ENCODE peak calls at places on chromosomes 5 and 9, in eight cellular contexts. P, V, Y, Q, K, H, X and M are unnamed samples.

GRCh38 chr5:133627180-133627579 is 14.8 kb upstream of the FSTL4 start:
- DNase-seq in P (no peak), V (no peak), Y (no peak), Q (no peak), K (no peak), H (no peak), X (no peak), M (no peak)

GRCh38 chr9:27732494-27732893 is 159.2 kb upstream of the C9orf72 start:
- DNase-seq in P (no peak), V (no peak), Y (no peak), Q (no peak), K (no peak), H (no peak), X (no peak), M (no peak)

GRCh38 chr5:135443329-135443960 is 3.7 kb downstream of the DCANP1 start:
- DNase-seq in P (no peak), V (peak), Y (peak), Q (no peak), K (no peak), H (no peak), X (no peak), M (no peak)

GRCh38 chr9:89498845-89499480 is 1.1 kb upstream of the SEMA4D start:
- DNase-seq in P (peak), V (peak), Y (no peak), Q (no peak), K (no peak), H (no peak), X (no peak), M (no peak)

GRCh38 chr5:139912158-139912557 is 116.5 kb downstream of the PSD2 start:
- DNase-seq in P (no peak), V (no peak), Y (no peak), Q (no peak), K (no peak), H (no peak), X (no peak), M (no peak)

GRCh38 chr5:2797160-2797559 is 45.7 kb upstream of the IRX2 start:
- DNase-seq in P (no peak), V (no peak), Y (no peak), Q (peak), K (no peak), H (no peak), X (no peak), M (no peak)

GRCh38 chr5:40798012-40798855 is at the start of gene PRKAA1:
- DNase-seq in P (peak), V (peak), Y (peak), Q (peak), K (peak), H (peak), X (peak), M (peak)

GRCh38 chr9:136045595-136046554 is 49.2 kb downstream of the NACC2 start:
- DNase-seq in P (no peak), V (no peak), Y (no peak), Q (no peak), K (no peak), H (no peak), X (no peak), M (no peak)

GRCh38 chr9:76773051-76773450 is 8.8 kb downstream of the PCA3 start:
- DNase-seq in P (no peak), V (no peak), Y (no peak), Q (no peak), K (no peak), H (no peak), X (no peak), M (no peak)

GRCh38 chr9:130430232-130430631 is 14.5 kb upstream of the ASS1 start:
- DNase-seq in P (no peak), V (no peak), Y (no peak), Q (no peak), K (no peak), H (no peak), X (no peak), M (no peak)

GRCh38 chr5:172612771-172613170 is 28.3 kb upstream of the NEURL1B start:
- DNase-seq in P (no peak), V (no peak), Y (no peak), Q (no peak), K (no peak), H (no peak), X (no peak), M (no peak)

GRCh38 chr5:36946101-36946500 is 69.5 kb downstream of the NIPBL start:
- DNase-seq in P (no peak), V (no peak), Y (no peak), Q (no peak), K (no peak), H (no peak), X (no peak), M (no peak)

GRCh38 chr5:142981475-142981874 is 211.3 kb downstream of the ARHGAP26 start:
- DNase-seq in P (no peak), V (no peak), Y (no peak), Q (no peak), K (no peak), H (no peak), X (no peak), M (no peak)

GRCh38 chr5:176542596-176543427 is 5.6 kb upstream of the RNF44 start:
- DNase-seq in P (no peak), V (no peak), Y (peak), Q (peak), K (peak), H (peak), X (no peak), M (peak)

GRCh38 chr5:1478333-1478732 is 33.1 kb upstream of the SLC6A3 start:
- DNase-seq in P (no peak), V (no peak), Y (peak), Q (no peak), K (no peak), H (no peak), X (no peak), M (no peak)

GRCh38 chr5:124701873-124702272 is 44.6 kb downstream of the ZNF608 start:
- DNase-seq in P (no peak), V (no peak), Y (no peak), Q (no peak), K (no peak), H (no peak), X (no peak), M (no peak)

GRCh38 chr5:39598641-39599248 is 174.0 kb upstream of the DAB2 start:
- DNase-seq in P (no peak), V (no peak), Y (peak), Q (no peak), K (no peak), H (peak), X (no peak), M (no peak)

GRCh38 chr5:170697031-170697430 is 86.5 kb upstream of the GABRP start:
- DNase-seq in P (no peak), V (no peak), Y (no peak), Q (no peak), K (no peak), H (no peak), X (no peak), M (no peak)

GRCh38 chr5:170694911-170695310 is 88.6 kb upstream of the GABRP start:
- DNase-seq in P (no peak), V (no peak), Y (no peak), Q (no peak), K (no peak), H (no peak), X (no peak), M (no peak)

GRCh38 chr5:170693701-170694100 is 89.8 kb upstream of the GABRP start:
- DNase-seq in P (no peak), V (no peak), Y (no peak), Q (no peak), K (no peak), H (peak), X (no peak), M (no peak)

DNA sequence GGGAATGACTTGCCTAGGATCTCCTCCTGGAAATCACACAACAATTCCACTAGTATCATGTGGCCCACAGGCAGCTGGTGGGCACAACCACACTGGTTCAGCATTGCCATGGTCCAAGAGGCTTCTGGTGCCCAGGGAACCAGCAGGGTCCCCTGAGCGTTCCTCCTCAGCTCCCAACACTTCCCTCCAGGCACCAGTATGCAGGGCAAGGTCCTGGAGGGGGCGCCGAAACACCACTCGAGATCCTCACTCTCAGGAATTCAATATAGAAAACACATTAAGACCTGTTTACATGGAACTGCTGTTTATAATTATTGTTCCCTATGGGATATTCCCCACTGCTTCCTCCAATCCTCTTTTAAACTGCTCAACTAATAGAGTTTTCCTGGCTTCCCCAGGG is 91.9 kb upstream of the GABRP start:
- DNase-seq in P (no peak), V (no peak), Y (peak), Q (no peak), K (no peak), H (no peak), X (no peak), M (no peak)
- TF ChIP-seq CTCF in P (no peak), V (no peak), Y (peak), Q (no peak), K (no peak), H (no peak), X (no peak), M (no peak)

GRCh38 chr9:113511047-113511521 is 47.6 kb downstream of the RGS3 start:
- DNase-seq in P (peak), V (peak), Y (no peak), Q (peak), K (no peak), H (no peak), X (peak), M (no peak)
- H3K27ac ChIP-seq in P (peak), V (peak), Y (peak), Q (peak), K (no peak), H (no peak), X (peak), M (no peak)

DNA sequence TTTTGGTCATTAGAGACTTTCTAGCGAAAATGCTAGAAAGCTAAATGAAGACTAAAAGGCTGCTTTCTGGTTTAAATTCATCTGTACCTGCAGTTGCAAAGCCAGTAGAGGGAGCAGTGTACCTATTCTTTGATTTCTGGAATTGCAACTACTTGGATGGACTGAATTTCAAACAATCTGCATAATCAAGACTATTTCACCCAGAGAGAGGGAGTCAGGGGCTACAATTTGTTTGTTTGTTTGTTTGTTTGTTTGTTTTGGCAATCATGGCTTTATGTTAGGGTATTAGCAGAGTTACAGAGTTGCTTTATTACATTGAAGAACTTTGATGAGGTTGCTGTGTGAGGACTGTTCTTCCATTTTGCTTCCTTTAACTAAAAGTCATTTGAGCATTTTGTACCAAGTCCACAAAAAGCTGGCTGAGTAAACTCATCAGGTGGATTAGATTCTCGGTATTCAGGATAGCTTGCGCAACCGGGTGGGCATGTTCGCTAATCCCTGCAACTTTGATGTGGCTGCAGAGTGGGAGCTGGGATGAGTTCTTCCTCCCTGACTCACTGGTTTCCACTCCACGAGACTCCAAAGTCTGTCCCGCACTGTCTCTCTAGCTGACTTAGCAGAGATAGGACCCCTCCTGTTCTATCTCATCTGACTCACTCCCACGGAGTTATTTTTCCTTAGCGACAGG is 80.0 kb upstream of the TUT7 start:
- DNase-seq in P (no peak), V (no peak), Y (no peak), Q (no peak), K (no peak), H (peak), X (peak), M (peak)
- TF ChIP-seq CTCF in P (peak), V (no peak), Y (peak), Q (peak), K (peak), H (peak), X (peak), M (peak)

GRCh38 chr5:181051841-181052525 is 11.9 kb downstream of the BTNL9 start:
- DNase-seq in P (no peak), V (no peak), Y (no peak), Q (no peak), K (no peak), H (no peak), X (no peak), M (no peak)

GRCh38 chr5:181054138-181054537 is 14.1 kb downstream of the BTNL9 start:
- DNase-seq in P (no peak), V (no peak), Y (no peak), Q (no peak), K (no peak), H (no peak), X (no peak), M (no peak)

GRCh38 chr5:181052526-181052927 is 12.5 kb downstream of the BTNL9 start:
- DNase-seq in P (no peak), V (no peak), Y (no peak), Q (peak), K (no peak), H (no peak), X (peak), M (no peak)

GRCh38 chr5:181053760-181054122 is 13.7 kb downstream of the BTNL9 start:
- DNase-seq in P (no peak), V (no peak), Y (no peak), Q (peak), K (no peak), H (no peak), X (no peak), M (no peak)

GRCh38 chr5:181052928-181053759 is 13.1 kb downstream of the BTNL9 start:
- DNase-seq in P (peak), V (no peak), Y (no peak), Q (peak), K (no peak), H (peak), X (no peak), M (peak)
- H3K27ac ChIP-seq in P (no peak), V (no peak), Y (no peak), Q (peak), K (no peak), H (no peak), X (peak), M (no peak)

DNA sequence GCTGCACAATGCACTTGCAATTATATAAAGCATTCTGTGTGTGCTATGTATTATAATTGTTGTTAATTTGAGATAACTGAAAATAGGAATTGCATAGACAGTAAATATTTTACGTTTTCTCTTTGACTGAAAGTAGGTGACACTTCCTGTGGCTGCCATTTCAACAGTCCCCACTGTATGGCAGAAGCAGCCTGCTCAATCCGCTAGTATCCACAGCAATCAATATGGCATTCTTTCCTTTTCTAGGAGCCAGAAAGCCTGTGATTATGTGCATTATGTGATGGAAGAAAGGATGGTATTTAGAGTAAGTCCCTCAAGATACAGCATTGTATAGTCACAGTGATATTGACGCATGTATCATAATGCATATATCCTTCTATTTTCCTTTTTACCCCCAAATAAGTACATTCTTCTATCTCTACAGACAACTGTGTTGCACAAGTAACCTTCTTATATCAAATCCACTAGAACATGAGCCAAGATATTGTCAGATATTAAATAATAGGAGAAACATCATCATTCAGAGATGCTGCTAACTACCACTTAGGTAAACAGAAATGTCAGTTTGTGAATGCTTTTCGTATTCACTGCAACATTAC is 59.7 kb downstream of the CARTPT start:
- DNase-seq in P (no peak), V (no peak), Y (peak), Q (no peak), K (peak), H (peak), X (no peak), M (peak)
- TF ChIP-seq CTCF in P (no peak), V (no peak), Y (peak), Q (peak), K (peak), H (peak), X (peak), M (peak)

DNA sequence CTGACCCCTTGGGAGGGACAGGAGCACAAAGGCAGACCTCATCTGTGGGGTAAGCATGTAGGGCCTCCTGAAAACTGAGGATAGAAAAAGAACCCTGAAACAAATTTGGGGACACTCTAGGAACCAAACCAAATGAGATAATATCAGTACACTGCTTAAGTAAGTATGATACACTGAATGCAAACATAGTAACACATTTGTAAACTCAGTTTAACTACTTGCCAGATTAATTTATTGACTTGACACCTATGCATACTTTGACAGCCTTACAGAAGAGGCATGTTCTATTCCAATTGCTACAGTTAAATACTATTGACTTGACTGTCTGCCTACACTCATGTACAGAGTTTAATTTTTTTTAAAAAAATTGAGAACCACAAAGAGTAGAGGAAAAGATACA is 1070.8 kb upstream of the SEMA6A start:
- DNase-seq in P (no peak), V (no peak), Y (no peak), Q (no peak), K (no peak), H (no peak), X (no peak), M (no peak)
- H3K27ac ChIP-seq in P (no peak), V (no peak), Y (no peak), Q (no peak), K (no peak), H (no peak), X (no peak), M (no peak)

DNA sequence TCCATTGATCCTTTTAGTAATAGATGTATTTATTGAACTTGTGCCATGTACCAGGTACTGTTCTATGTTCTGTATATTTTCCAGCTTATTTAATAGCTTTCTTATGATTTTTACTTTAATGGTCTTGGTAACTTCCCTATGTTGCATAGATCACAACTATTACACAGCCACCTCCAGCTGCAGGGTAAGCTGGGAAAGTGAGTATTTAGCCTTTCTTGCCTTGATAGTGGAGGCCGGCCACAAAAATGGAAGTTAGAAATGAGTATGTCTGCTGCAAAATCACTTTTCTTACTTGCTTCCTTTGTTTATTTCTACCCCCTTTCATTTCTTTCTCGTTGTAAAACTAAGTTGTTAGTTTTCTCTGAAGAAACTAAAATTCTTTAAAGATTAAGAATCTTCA is 43.1 kb upstream of the ANKDD1B start:
- DNase-seq in P (no peak), V (no peak), Y (no peak), Q (no peak), K (no peak), H (no peak), X (no peak), M (no peak)
- TF ChIP-seq CTCF in P (no peak), V (no peak), Y (no peak), Q (no peak), K (no peak), H (no peak), X (no peak), M (no peak)